ENCODE peak calls at places on chromosomes 12 and 14, in four cellular contexts. One of them, this sample, is unnamed.
A peak's percentile ranks its signal among the peaks of the same experiment; 100 is the strongest.

GRCh38 chr14:83006071-83006670 is 1472.5 kb upstream of the SEL1L start:
- DNase-seq in stomach: peak; percentile 74
- DNase-seq in transverse colon: no peak
- DNase-seq in H54: no peak
- DNase-seq in this sample: no peak

GRCh38 chr12:109998241-109998903 is 858 bp upstream of the ANKRD13A start:
- DNase-seq in stomach: no peak
- DNase-seq in transverse colon: no peak
- DNase-seq in H54: no peak
- DNase-seq in this sample: peak; percentile 45

GRCh38 chr12:3869860-3870259 is 3.3 kb downstream of the PARP11 start:
- DNase-seq in stomach: no peak
- DNase-seq in transverse colon: no peak
- DNase-seq in H54: no peak
- DNase-seq in this sample: no peak

GRCh38 chr14:31990959-31991541 is 86.1 kb upstream of the ARHGAP5 start:
- DNase-seq in stomach: no peak
- DNase-seq in transverse colon: no peak
- DNase-seq in H54: no peak
- DNase-seq in this sample: no peak

GRCh38 chr12:131855521-131856142 is 27.4 kb downstream of the MMP17 start:
- DNase-seq in stomach: no peak
- DNase-seq in transverse colon: no peak
- DNase-seq in H54: no peak
- DNase-seq in this sample: no peak

GRCh38 chr12:113874999-113875561 is 91.0 kb downstream of the RBM19 start:
- DNase-seq in stomach: no peak
- DNase-seq in transverse colon: peak; percentile 25
- DNase-seq in H54: peak; percentile 74
- DNase-seq in this sample: no peak

GRCh38 chr14:69475194-69475818 is 9.2 kb upstream of the PLEKHD1 start:
- DNase-seq in stomach: no peak
- DNase-seq in transverse colon: no peak
- DNase-seq in H54: peak; percentile 17
- DNase-seq in this sample: peak; percentile 26

GRCh38 chr14:77053046-77053841 is 24.7 kb upstream of the IRF2BPL start:
- DNase-seq in stomach: peak; percentile 64
- DNase-seq in transverse colon: peak; percentile 73
- DNase-seq in H54: no peak
- DNase-seq in this sample: peak; percentile 88

GRCh38 chr14:77200406-77200985 is 18.9 kb downstream of the TMEM63C start:
- DNase-seq in stomach: no peak
- DNase-seq in transverse colon: no peak
- DNase-seq in H54: no peak
- DNase-seq in this sample: no peak

GRCh38 chr12:1594045-1594294 is 411 bp downstream of the FBXL14 start:
- DNase-seq in stomach: peak; percentile 73
- DNase-seq in transverse colon: peak; percentile 76
- DNase-seq in H54: no peak
- DNase-seq in this sample: no peak

GRCh38 chr12:1595690-1596347 is 1.4 kb upstream of the FBXL14 start:
- DNase-seq in stomach: no peak
- DNase-seq in transverse colon: peak; percentile 33
- DNase-seq in H54: no peak
- DNase-seq in this sample: no peak

GRCh38 chr12:1593232-1594044 is 943 bp downstream of the FBXL14 start:
- DNase-seq in stomach: peak; percentile 68
- DNase-seq in transverse colon: peak; percentile 74
- DNase-seq in H54: no peak
- DNase-seq in this sample: peak; percentile 59

GRCh38 chr12:1595026-1595561 is 713 bp upstream of the FBXL14 start:
- DNase-seq in stomach: no peak
- DNase-seq in transverse colon: peak; percentile 37
- DNase-seq in H54: no peak
- DNase-seq in this sample: peak; percentile 51

GRCh38 chr12:1594295-1595025 is at the start of gene FBXL14:
- DNase-seq in stomach: peak; percentile 90
- DNase-seq in transverse colon: peak; percentile 92
- DNase-seq in H54: peak; percentile 79
- DNase-seq in this sample: peak; percentile 91
- TF ChIP-seq POLR2A in stomach: no peak
- TF ChIP-seq POLR2A in transverse colon: peak; percentile 31
- TF ChIP-seq POLR2A in H54: peak; percentile 67
- TF ChIP-seq POLR2A in this sample: peak; percentile 52

GRCh38 chr12:64407342-64408223 is 3.4 kb downstream of the XPOT start:
- DNase-seq in stomach: no peak
- DNase-seq in transverse colon: no peak
- DNase-seq in H54: no peak
- DNase-seq in this sample: peak; percentile 12

GRCh38 chr12:64403708-64404469 is at the start of gene XPOT:
- DNase-seq in stomach: peak; percentile 95
- DNase-seq in transverse colon: peak; percentile 95
- DNase-seq in H54: peak; percentile 94
- DNase-seq in this sample: peak; percentile 97

GRCh38 chr12:64400041-64400440 is 4.2 kb upstream of the XPOT start:
- DNase-seq in stomach: no peak
- DNase-seq in transverse colon: no peak
- DNase-seq in H54: peak; percentile 46
- DNase-seq in this sample: peak; percentile 36

GRCh38 chr12:64402181-64402580 is 2.0 kb upstream of the XPOT start:
- DNase-seq in stomach: no peak
- DNase-seq in transverse colon: no peak
- DNase-seq in H54: no peak
- DNase-seq in this sample: no peak

DNA sequence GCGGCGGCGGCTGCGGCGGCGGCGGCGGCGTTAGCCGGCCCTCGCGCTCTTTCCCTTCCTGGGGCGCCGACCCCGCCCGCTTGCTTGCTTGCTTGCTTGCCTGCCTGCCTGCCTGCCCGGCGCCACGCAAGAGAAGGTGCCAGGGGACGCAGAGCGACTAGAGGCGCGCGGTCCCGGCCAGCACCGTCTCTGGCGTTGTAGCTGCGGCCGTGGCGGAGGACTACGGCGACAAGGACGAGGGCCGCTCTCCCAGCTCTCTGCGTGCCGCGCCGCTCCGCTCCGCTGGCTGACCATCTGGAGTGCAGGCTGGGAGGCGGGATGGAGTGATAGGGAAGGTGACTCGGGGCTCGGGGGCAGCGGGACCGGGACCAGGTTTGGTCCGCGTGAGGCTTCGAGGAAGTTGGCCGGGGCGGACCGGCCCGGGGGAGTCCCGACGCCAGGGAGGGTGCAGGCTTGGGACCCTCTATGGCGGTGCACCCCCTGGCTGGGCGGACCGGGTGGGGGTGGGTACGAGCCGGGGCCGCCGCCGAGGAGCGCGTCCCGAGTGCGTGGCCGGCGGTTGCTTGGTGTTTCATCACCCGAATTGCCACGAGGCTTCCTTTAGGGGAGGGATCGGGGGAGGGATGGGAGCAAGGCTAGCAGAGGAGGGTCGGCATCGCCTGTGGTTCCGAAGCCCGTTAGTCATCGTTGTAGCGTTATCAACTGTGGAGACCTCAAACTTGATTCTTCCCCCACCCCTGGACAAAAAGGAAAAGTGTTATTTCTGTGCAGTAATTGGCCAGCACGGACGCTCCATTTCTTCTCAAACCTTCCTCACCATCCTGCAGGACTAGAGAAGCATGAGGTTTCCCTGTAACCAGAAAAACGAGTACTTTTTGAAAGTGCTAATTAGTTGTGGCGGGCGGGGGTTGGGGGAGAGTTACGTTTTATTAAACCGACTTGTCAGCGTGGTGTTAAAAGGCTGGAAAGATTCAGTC is 566 bp downstream of the XPOT start:
- DNase-seq in stomach: peak; percentile 51
- DNase-seq in transverse colon: peak; percentile 58
- DNase-seq in H54: peak; percentile 42
- DNase-seq in this sample: peak; percentile 95
- TF ChIP-seq POLR2A in stomach: no peak
- TF ChIP-seq POLR2A in transverse colon: peak; percentile 57
- TF ChIP-seq POLR2A in H54: peak; percentile 77
- TF ChIP-seq POLR2A in this sample: peak; percentile 84

DNA sequence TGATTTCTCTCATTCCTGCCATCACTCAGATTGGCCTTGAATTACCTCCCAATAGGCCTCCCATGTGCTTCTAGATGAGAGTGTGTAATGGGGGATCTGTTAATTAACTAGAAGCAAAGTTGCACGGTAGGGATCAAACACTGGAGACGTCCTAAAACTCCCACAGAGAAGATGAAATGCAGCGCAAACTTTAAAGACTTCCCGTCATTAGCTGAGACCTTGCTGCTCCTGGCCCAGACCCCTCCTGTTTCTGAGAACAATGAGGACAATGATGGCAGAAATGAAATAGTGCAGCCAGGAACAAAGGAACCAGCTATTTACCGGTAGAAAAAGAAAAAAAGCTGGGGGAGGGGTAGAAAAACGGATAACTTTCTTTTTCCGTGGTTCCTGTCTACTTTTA is 280.6 kb upstream of the SOX5 start:
- DNase-seq in stomach: no peak
- DNase-seq in transverse colon: no peak
- DNase-seq in H54: no peak
- DNase-seq in this sample: no peak
- TF ChIP-seq POLR2A in stomach: no peak
- TF ChIP-seq POLR2A in transverse colon: no peak
- TF ChIP-seq POLR2A in H54: no peak
- TF ChIP-seq POLR2A in this sample: no peak

DNA sequence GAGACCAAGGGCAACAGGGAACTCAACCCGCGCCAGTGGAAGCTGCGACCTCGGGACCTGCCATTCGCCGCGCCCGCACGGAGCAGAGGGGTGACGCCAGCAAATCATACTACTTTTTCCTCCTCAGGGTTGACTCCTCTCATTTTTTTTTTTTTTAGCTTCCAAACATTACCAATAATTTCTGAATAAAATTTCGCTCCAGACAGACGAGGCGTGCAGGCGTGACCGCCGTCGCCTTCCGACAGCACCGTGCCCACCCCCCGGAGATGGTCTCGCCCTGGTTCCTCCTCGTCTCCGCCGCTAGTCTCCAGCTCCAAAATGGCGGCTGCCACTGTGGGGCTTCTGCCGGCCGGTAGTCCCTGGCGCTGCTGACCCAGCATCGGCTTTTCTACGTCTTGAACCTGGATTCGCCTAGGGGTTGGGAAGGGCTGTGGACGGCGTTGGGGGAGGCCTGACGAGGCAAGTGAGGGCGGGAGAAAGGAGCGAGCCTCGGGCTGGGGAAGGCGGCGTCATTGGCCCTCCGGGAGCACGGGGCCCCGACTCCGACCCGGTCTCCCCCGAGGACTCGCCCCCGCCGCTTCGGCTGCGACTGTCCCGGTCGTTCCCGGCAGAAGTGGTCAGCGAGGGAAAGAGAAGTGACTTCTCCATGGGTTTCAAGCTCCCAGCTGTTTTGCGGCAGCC is at the start of the genes CPSF2 and NDUFB1:
- DNase-seq in stomach: peak; percentile 82
- DNase-seq in transverse colon: peak; percentile 85
- DNase-seq in H54: peak; percentile 84
- DNase-seq in this sample: peak; percentile 95
- TF ChIP-seq POLR2A in stomach: peak; percentile 49
- TF ChIP-seq POLR2A in transverse colon: peak; percentile 71
- TF ChIP-seq POLR2A in H54: peak; percentile 87
- TF ChIP-seq POLR2A in this sample: peak; percentile 95

DNA sequence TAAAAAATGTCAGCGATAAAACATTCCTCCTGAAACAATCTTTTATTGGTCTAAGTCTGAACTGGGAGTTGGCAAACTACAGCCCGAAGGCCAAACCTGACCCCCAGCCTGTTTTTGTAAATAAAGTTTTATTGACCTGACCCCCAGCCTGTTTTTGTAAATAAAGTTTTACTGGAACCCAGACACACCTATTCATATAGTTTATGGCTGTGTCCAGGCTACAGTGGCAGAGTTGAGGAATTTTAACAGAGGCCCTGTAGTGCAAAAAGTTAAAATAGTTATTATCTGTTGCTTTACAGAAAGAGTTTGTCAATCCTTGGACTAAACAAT is 12.1 kb upstream of the SCARB1 start:
- DNase-seq in stomach: no peak
- DNase-seq in transverse colon: peak; percentile 35
- DNase-seq in H54: no peak
- DNase-seq in this sample: peak; percentile 14
- TF ChIP-seq POLR2A in stomach: no peak
- TF ChIP-seq POLR2A in transverse colon: no peak
- TF ChIP-seq POLR2A in H54: no peak
- TF ChIP-seq POLR2A in this sample: no peak

DNA sequence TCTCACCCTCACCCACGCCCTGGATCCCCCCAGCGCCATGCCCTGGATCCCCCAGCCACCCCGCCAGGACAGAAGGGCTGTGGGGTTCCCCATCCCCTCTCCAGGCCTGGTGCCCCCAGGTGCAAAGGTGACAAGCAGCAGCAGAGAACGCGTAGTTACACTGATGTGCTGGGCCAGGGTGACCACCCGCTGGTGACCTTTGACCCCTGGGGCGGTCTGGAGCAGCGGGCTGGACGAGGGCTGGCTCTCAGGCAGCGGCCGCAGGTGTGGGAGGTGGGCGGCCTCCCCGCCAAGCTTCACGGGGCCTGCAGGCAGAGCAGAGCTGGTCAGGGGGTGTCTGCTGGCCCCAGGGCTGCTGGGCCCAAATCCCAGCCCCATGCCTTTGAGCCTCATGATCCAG is 40.1 kb downstream of the RFLNA start:
- DNase-seq in stomach: no peak
- DNase-seq in transverse colon: no peak
- DNase-seq in H54: no peak
- DNase-seq in this sample: no peak
- TF ChIP-seq POLR2A in stomach: no peak
- TF ChIP-seq POLR2A in transverse colon: no peak
- TF ChIP-seq POLR2A in H54: no peak
- TF ChIP-seq POLR2A in this sample: no peak

DNA sequence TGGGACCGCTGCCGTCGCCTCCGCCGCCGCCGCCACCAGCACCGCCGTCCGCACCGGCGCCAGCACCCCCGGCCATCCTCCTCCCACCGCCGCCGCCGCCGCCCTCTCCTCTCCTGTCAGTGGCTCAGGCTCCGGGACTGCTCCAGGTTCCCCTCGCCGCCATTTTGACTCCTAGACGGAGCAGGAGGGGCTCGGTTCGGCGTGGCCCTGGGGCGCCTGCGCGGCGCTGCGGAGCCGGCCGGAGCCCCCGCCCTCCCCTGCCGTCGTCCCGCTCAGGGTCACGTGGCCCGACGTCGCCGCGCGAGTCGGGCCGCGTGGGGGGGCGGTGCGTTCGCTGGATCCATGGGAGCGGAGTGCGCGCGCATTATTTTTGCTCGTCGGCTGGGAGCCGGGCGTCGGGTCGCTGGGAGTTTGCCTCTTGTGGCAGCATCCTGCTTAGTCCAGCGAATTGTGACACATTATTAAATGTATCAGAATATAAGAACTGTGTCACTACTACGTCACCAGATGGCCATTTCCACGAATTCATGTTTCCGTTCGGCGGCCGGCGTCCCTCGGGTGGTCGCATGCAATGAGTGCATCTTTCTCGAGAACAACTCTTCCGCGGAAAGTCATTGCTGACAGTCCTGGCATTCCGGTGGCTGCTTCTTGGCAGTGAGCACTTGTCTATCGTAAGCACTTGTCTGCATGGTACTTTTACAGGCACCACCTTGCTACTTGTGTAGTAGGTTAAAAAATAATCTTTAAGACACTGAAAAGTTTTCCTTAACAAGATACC is at the start of gene BTBD7:
- DNase-seq in stomach: peak; percentile 96
- DNase-seq in transverse colon: peak; percentile 97
- DNase-seq in H54: peak; percentile 95
- DNase-seq in this sample: peak; percentile 97
- TF ChIP-seq POLR2A in stomach: no peak
- TF ChIP-seq POLR2A in transverse colon: peak; percentile 32
- TF ChIP-seq POLR2A in H54: peak; percentile 44
- TF ChIP-seq POLR2A in this sample: peak; percentile 79

This sample was measured in erythroblast.